ENCODE peak calls at places on chromosomes 6 and 20, in six cellular contexts. One of them, this sample, is unnamed.

GRCh38 chr6:159170999-159171712 is 2.0 kb downstream of the FNDC1 start:
- DNase-seq in endothelial cell of umbilical vein: no peak
- DNase-seq in HuH-7: no peak
- DNase-seq in stimulated activated CD4-positive, alpha-beta T cell treated with anti-CD3 and anti-CD28 coated beads, Interleukin-4, amount 100 ng/mL, for 24 hours: no peak
- DNase-seq in activated T-helper 9 cell treated with anti-CD3 and anti-CD28 coated beads, Interleukin-2, amount 50 U/mL, for 16 hours: no peak
- DNase-seq in PC-9: no peak
- DNase-seq in this sample: peak

GRCh38 chr20:48621256-48622078 is 206.3 kb downstream of the PREX1 start:
- DNase-seq in endothelial cell of umbilical vein: no peak
- DNase-seq in HuH-7: no peak
- DNase-seq in stimulated activated CD4-positive, alpha-beta T cell treated with anti-CD3 and anti-CD28 coated beads, Interleukin-4, amount 100 ng/mL, for 24 hours: no peak
- DNase-seq in activated T-helper 9 cell treated with anti-CD3 and anti-CD28 coated beads, Interleukin-2, amount 50 U/mL, for 16 hours: no peak
- DNase-seq in PC-9: peak
- DNase-seq in this sample: peak

GRCh38 chr6:49423817-49424216 is 39.2 kb downstream of the MMUT start:
- DNase-seq in endothelial cell of umbilical vein: peak
- DNase-seq in HuH-7: no peak
- DNase-seq in stimulated activated CD4-positive, alpha-beta T cell treated with anti-CD3 and anti-CD28 coated beads, Interleukin-4, amount 100 ng/mL, for 24 hours: no peak
- DNase-seq in activated T-helper 9 cell treated with anti-CD3 and anti-CD28 coated beads, Interleukin-2, amount 50 U/mL, for 16 hours: no peak
- DNase-seq in PC-9: no peak
- DNase-seq in this sample: peak

GRCh38 chr20:18692453-18692852 is 104.6 kb downstream of the DTD1 start:
- DNase-seq in endothelial cell of umbilical vein: no peak
- DNase-seq in HuH-7: no peak
- DNase-seq in stimulated activated CD4-positive, alpha-beta T cell treated with anti-CD3 and anti-CD28 coated beads, Interleukin-4, amount 100 ng/mL, for 24 hours: no peak
- DNase-seq in activated T-helper 9 cell treated with anti-CD3 and anti-CD28 coated beads, Interleukin-2, amount 50 U/mL, for 16 hours: no peak
- DNase-seq in PC-9: no peak
- DNase-seq in this sample: no peak

GRCh38 chr6:43532201-43532600 is 15.3 kb downstream of the POLR1C start:
- DNase-seq in endothelial cell of umbilical vein: no peak
- DNase-seq in HuH-7: no peak
- DNase-seq in stimulated activated CD4-positive, alpha-beta T cell treated with anti-CD3 and anti-CD28 coated beads, Interleukin-4, amount 100 ng/mL, for 24 hours: no peak
- DNase-seq in activated T-helper 9 cell treated with anti-CD3 and anti-CD28 coated beads, Interleukin-2, amount 50 U/mL, for 16 hours: no peak
- DNase-seq in PC-9: no peak
- DNase-seq in this sample: no peak

GRCh38 chr20:48659888-48660287 is 167.9 kb downstream of the PREX1 start:
- DNase-seq in endothelial cell of umbilical vein: peak
- DNase-seq in HuH-7: no peak
- DNase-seq in stimulated activated CD4-positive, alpha-beta T cell treated with anti-CD3 and anti-CD28 coated beads, Interleukin-4, amount 100 ng/mL, for 24 hours: no peak
- DNase-seq in activated T-helper 9 cell treated with anti-CD3 and anti-CD28 coated beads, Interleukin-2, amount 50 U/mL, for 16 hours: no peak
- DNase-seq in PC-9: no peak
- DNase-seq in this sample: no peak

GRCh38 chr6:74115674-74116073 is 419.7 kb downstream of the CD109 start:
- DNase-seq in endothelial cell of umbilical vein: no peak
- DNase-seq in HuH-7: no peak
- DNase-seq in stimulated activated CD4-positive, alpha-beta T cell treated with anti-CD3 and anti-CD28 coated beads, Interleukin-4, amount 100 ng/mL, for 24 hours: no peak
- DNase-seq in activated T-helper 9 cell treated with anti-CD3 and anti-CD28 coated beads, Interleukin-2, amount 50 U/mL, for 16 hours: no peak
- DNase-seq in PC-9: no peak
- DNase-seq in this sample: no peak

GRCh38 chr20:17835240-17835940 is 133.2 kb downstream of the SNX5 start:
- DNase-seq in endothelial cell of umbilical vein: peak
- DNase-seq in HuH-7: no peak
- DNase-seq in stimulated activated CD4-positive, alpha-beta T cell treated with anti-CD3 and anti-CD28 coated beads, Interleukin-4, amount 100 ng/mL, for 24 hours: no peak
- DNase-seq in activated T-helper 9 cell treated with anti-CD3 and anti-CD28 coated beads, Interleukin-2, amount 50 U/mL, for 16 hours: no peak
- DNase-seq in PC-9: peak
- DNase-seq in this sample: peak

GRCh38 chr20:63217706-63218105 is 1.8 kb upstream of the YTHDF1 start:
- DNase-seq in endothelial cell of umbilical vein: no peak
- DNase-seq in HuH-7: no peak
- DNase-seq in stimulated activated CD4-positive, alpha-beta T cell treated with anti-CD3 and anti-CD28 coated beads, Interleukin-4, amount 100 ng/mL, for 24 hours: no peak
- DNase-seq in activated T-helper 9 cell treated with anti-CD3 and anti-CD28 coated beads, Interleukin-2, amount 50 U/mL, for 16 hours: no peak
- DNase-seq in PC-9: no peak
- DNase-seq in this sample: no peak

This sample was measured in mammary epithelial cell.